ENCODE peak calls at places on chromosomes 4 and X, in nine cellular contexts. C is vagina, Z is uterus, L is upper lobe of left lung, N is breast epithelium, O is A549, J is IMR-90, R is stomach, H is prostate gland. D is an unnamed sample.
A peak's percentile ranks its signal among the peaks of the same experiment; 100 is the strongest.

GRCh38 chr4:89929425-89930272 is 35.0 kb downstream of the MMRN1 start:
- DNase-seq in C (no peak), Z (no peak), L (no peak), N (no peak), O (no peak), J (no peak), R (no peak), H (no peak), D (no peak)

GRCh38 chr4:148065069-148065468 is 333.2 kb downstream of the ARHGAP10 start:
- DNase-seq in C (no peak), Z (no peak), L (no peak), N (no peak), O (no peak), J (peak; percentile 90), R (no peak), H (no peak), D (no peak)

GRCh38 chr4:59689149-59689548 is 1511.0 kb upstream of the ADGRL3 start:
- DNase-seq in C (no peak), Z (no peak), L (no peak), N (no peak), O (no peak), J (no peak), R (no peak), H (no peak), D (no peak)

GRCh38 chr4:176350671-176351070 is 30.9 kb downstream of the SPCS3 start:
- DNase-seq in C (no peak), Z (no peak), L (no peak), N (no peak), O (no peak), J (no peak), R (no peak), H (no peak), D (no peak)

GRCh38 chr4:140609548-140610425 is 41.0 kb upstream of the UCP1 start:
- DNase-seq in C (no peak), Z (no peak), L (no peak), N (no peak), O (peak; percentile 42), J (peak; percentile 55), R (no peak), H (no peak), D (no peak)

GRCh38 chr4:102687982-102688433 is 72.8 kb downstream of the MANBA start:
- DNase-seq in C (no peak), Z (no peak), L (no peak), N (no peak), O (peak; percentile 7), J (peak; percentile 15), R (no peak), H (no peak), D (no peak)

GRCh38 chr4:8182858-8183725 is 16.0 kb upstream of the SH3TC1 start:
- DNase-seq in C (no peak), Z (peak; percentile 78), L (peak; percentile 84), N (peak; percentile 35), O (peak; percentile 85), J (peak; percentile 70), R (peak; percentile 89), H (peak; percentile 94), D (no peak)

GRCh38 chr4:8744083-8744805 is 127.4 kb downstream of the HMX1 start:
- DNase-seq in C (no peak), Z (peak; percentile 2), L (peak; percentile 15), N (no peak), O (no peak), J (no peak), R (no peak), H (no peak), D (no peak)

GRCh38 chr4:145937021-145937861 is 1.4 kb downstream of the ZNF827 start:
- DNase-seq in C (no peak), Z (peak; percentile 74), L (peak; percentile 57), N (peak; percentile 32), O (peak; percentile 57), J (peak; percentile 57), R (peak; percentile 62), H (peak; percentile 58), D (peak; percentile 41)

GRCh38 chr4:145937990-145938611 is 522 bp downstream of the ZNF827 start:
- DNase-seq in C (no peak), Z (peak; percentile 21), L (no peak), N (no peak), O (peak; percentile 15), J (peak; percentile 27), R (no peak), H (peak; percentile 10), D (peak; percentile 29)

GRCh38 chr4:145934434-145935047 is 4.1 kb downstream of the ZNF827 start:
- DNase-seq in C (no peak), Z (no peak), L (no peak), N (no peak), O (no peak), J (no peak), R (no peak), H (no peak), D (no peak)

GRCh38 chr4:145935253-145936141 is 3.1 kb downstream of the ZNF827 start:
- DNase-seq in C (no peak), Z (peak; percentile 36), L (peak; percentile 34), N (no peak), O (peak; percentile 32), J (no peak), R (peak; percentile 31), H (no peak), D (peak; percentile 38)

DNA sequence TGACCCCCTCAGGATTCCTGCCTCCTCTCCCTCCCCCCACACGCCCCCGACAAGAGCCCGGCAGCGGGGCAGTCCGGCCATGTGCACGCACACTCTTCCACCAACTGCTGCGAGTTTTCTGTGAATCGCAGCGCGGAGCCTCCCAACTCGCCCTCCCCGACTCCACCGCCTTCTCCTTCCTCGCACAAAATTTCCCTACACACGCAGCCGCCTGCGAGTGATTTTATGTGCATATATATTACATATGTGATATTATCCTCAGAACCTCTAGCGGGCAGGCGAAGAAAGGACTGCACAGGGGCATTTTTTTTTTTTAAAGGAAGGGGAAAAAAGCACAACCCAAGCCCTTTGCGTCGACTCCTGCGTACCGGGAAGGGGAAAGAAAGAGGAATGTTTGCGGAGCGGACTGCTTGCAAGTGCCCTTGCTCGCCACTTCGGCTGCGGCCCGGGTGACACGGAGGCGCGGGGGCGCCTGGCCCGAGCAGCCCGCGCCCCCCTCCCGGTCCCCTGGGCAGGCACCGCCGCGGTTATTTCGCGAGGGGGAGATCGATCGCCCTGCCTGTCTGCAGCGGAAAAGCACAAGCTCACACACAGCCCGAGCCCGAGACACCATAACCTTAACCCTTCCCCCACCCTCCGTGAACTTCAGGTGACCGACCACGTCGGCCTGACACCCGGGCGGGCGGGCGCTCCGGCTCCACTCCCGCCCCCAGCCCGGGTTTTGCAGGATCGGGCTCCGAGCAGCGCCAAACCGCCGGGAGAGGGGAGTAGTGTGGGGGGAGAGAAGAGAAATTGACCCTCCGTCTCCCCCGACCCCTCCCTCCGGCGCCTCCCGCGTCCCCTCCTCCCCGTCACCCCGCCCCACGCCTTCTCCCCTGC is 2.2 kb downstream of the ZNF827 start:
- DNase-seq in C (no peak), Z (peak; percentile 59), L (peak; percentile 59), N (peak; percentile 57), O (peak; percentile 72), J (peak; percentile 73), R (peak; percentile 63), H (peak; percentile 58), D (peak; percentile 62)
- TF ChIP-seq POLR2A in C (no peak), Z (peak; percentile 25), L (peak; percentile 55), N (no peak), O (peak; percentile 23), J (no peak), R (no peak), H (peak; percentile 25), D (peak; percentile 51)

GRCh38 chr4:1851160-1851559 is 4.8 kb downstream of the LETM1 start:
- DNase-seq in C (no peak), Z (no peak), L (no peak), N (no peak), O (no peak), J (no peak), R (no peak), H (no peak), D (no peak)

GRCh38 chr4:1855334-1856070 is 454 bp downstream of the LETM1 start:
- DNase-seq in C (no peak), Z (no peak), L (peak; percentile 33), N (no peak), O (no peak), J (no peak), R (no peak), H (no peak), D (peak; percentile 50)

GRCh38 chr4:1854752-1855151 is 1.2 kb downstream of the LETM1 start:
- DNase-seq in C (no peak), Z (no peak), L (no peak), N (no peak), O (no peak), J (no peak), R (no peak), H (no peak), D (no peak)

GRCh38 chr4:1851575-1852415 is 4.2 kb downstream of the LETM1 start:
- DNase-seq in C (no peak), Z (no peak), L (peak; percentile 60), N (no peak), O (no peak), J (no peak), R (peak; percentile 57), H (no peak), D (no peak)

GRCh38 chr4:1852904-1853623 is 2.9 kb downstream of the LETM1 start:
- DNase-seq in C (no peak), Z (no peak), L (peak; percentile 47), N (no peak), O (no peak), J (no peak), R (peak; percentile 37), H (no peak), D (no peak)
- TF ChIP-seq POLR2A in C (no peak), Z (no peak), L (no peak), N (no peak), O (no peak), J (no peak), R (no peak), H (no peak), D (no peak)

DNA sequence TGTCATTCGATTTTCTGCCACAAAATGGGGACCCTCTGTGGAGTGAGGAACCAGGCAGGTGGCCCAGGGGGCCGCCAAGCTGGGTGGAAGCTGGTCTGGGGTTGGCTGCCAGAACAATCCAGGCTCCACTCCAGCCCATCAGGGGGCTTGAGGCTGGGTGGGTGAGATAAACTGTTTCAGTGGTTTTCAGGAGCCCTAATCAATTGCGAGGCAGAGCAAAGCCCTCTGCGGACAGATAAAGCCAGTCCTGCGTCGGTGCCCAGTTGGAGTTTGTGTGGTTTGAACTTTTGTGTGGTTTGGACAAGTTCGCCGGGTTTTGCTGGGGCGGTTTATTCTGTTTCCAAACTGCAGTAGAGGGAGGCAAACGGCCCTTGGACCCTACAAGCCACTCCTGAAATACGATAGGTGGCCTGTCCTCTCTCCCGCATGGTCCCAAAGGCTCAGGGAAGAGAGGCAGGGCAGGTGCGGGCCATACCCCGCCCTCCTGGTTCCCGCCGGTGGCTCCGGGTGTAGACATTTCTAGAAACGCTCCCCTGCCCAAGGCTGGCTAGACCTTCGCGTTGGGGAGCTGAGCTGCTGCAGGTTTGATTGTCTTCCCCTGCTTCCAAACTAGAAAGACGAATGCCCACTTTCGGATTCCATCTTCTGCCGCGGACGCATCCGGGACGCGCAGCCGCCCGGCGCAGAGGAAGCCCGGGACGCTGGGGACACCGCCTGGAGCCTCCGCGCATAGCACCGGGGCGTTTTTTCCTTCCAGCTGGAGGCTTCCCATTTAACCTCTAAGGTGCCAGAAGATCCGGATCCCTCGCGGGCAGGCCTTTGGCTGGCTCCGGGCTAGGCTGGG is 169.0 kb upstream of the BCOR start:
- DNase-seq in C (no peak), Z (peak; percentile 58), L (peak; percentile 68), N (peak; percentile 27), O (peak; percentile 65), J (peak; percentile 56), R (peak; percentile 72), H (peak; percentile 44), D (peak; percentile 41)
- TF ChIP-seq POLR2A in C (no peak), Z (no peak), L (no peak), N (no peak), O (no peak), J (peak; percentile 26), R (no peak), H (no peak), D (no peak)

DNA sequence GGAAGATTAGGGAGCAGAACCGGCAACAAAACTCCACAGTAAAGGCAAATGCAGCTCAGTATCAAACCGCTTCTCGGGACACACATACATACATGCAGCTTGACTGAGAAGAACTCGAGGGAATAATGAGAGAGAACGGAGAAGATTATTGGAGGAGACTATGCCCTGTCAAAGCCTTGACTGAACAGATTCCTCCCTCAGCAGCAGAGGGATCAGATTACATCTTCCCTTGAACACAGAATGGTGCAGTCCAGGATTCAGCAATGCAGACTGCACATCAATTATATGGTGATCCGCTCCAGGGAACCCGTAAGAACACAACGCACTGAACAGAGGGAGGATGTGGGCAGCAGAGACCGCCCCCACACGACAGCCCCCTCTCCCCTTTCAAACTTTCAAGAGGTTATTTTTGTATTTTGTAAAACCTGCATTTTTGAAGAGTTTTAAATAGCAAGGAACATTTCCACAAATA is 183.2 kb downstream of the FBXW7 start:
- DNase-seq in C (peak; percentile 94), Z (peak; percentile 81), L (peak; percentile 30), N (peak; percentile 48), O (peak; percentile 84), J (peak; percentile 97), R (no peak), H (peak; percentile 72), D (no peak)
- TF ChIP-seq POLR2A in C (no peak), Z (peak; percentile 54), L (peak; percentile 35), N (peak; percentile 22), O (no peak), J (peak; percentile 70), R (no peak), H (peak; percentile 17), D (no peak)

D was measured in GM12892.